ENCODE peak calls at places on chromosome 1, in eight cellular contexts. One of them, this sample, is unnamed.

GRCh38 chr1:223670458-223671159 is 5.1 kb upstream of the CAPN8 start:
- DNase-seq in EL: peak
- DNase-seq in stimulated activated CD4-positive, alpha-beta T cell treated with anti-CD3 and anti-CD28 coated beads, Interleukin-2, amount 100 ng/mL, for 48 hours: no peak
- DNase-seq in NCI-H1105 treated with DMSO at 0.1 percent for 48 hours: peak
- DNase-seq in Kasumi-1: no peak
- DNase-seq in coronary artery: no peak
- DNase-seq in glutamatergic neuron: peak
- DNase-seq in caudate nucleus: no peak
- DNase-seq in this sample: peak

GRCh38 chr1:44664730-44665370 is 9.4 kb downstream of the TMEM53 start:
- DNase-seq in EL: no peak
- DNase-seq in stimulated activated CD4-positive, alpha-beta T cell treated with anti-CD3 and anti-CD28 coated beads, Interleukin-2, amount 100 ng/mL, for 48 hours: peak
- DNase-seq in NCI-H1105 treated with DMSO at 0.1 percent for 48 hours: no peak
- DNase-seq in Kasumi-1: peak
- DNase-seq in coronary artery: no peak
- DNase-seq in glutamatergic neuron: no peak
- DNase-seq in caudate nucleus: no peak
- DNase-seq in this sample: no peak

GRCh38 chr1:3174487-3175247 is 105.7 kb downstream of the PRDM16 start:
- DNase-seq in EL: no peak
- DNase-seq in stimulated activated CD4-positive, alpha-beta T cell treated with anti-CD3 and anti-CD28 coated beads, Interleukin-2, amount 100 ng/mL, for 48 hours: no peak
- DNase-seq in NCI-H1105 treated with DMSO at 0.1 percent for 48 hours: no peak
- DNase-seq in Kasumi-1: no peak
- DNase-seq in coronary artery: peak
- DNase-seq in glutamatergic neuron: no peak
- DNase-seq in caudate nucleus: no peak
- DNase-seq in this sample: no peak

GRCh38 chr1:66930823-66931174 is 6.0 kb downstream of the MIER1 start:
- DNase-seq in EL: no peak
- DNase-seq in stimulated activated CD4-positive, alpha-beta T cell treated with anti-CD3 and anti-CD28 coated beads, Interleukin-2, amount 100 ng/mL, for 48 hours: no peak
- DNase-seq in NCI-H1105 treated with DMSO at 0.1 percent for 48 hours: peak
- DNase-seq in Kasumi-1: no peak
- DNase-seq in coronary artery: no peak
- DNase-seq in glutamatergic neuron: no peak
- DNase-seq in caudate nucleus: no peak
- DNase-seq in this sample: no peak

GRCh38 chr1:198880818-198881597 is 242.2 kb downstream of the PTPRC start:
- DNase-seq in EL: peak
- DNase-seq in stimulated activated CD4-positive, alpha-beta T cell treated with anti-CD3 and anti-CD28 coated beads, Interleukin-2, amount 100 ng/mL, for 48 hours: no peak
- DNase-seq in NCI-H1105 treated with DMSO at 0.1 percent for 48 hours: no peak
- DNase-seq in Kasumi-1: peak
- DNase-seq in coronary artery: no peak
- DNase-seq in glutamatergic neuron: no peak
- DNase-seq in caudate nucleus: no peak
- DNase-seq in this sample: no peak

GRCh38 chr1:41672173-41672572 is 187.7 kb upstream of the EDN2 start:
- DNase-seq in EL: peak
- DNase-seq in stimulated activated CD4-positive, alpha-beta T cell treated with anti-CD3 and anti-CD28 coated beads, Interleukin-2, amount 100 ng/mL, for 48 hours: no peak
- DNase-seq in NCI-H1105 treated with DMSO at 0.1 percent for 48 hours: no peak
- DNase-seq in Kasumi-1: no peak
- DNase-seq in coronary artery: no peak
- DNase-seq in glutamatergic neuron: no peak
- DNase-seq in caudate nucleus: no peak
- DNase-seq in this sample: no peak

GRCh38 chr1:43874716-43875115 is 58.9 kb upstream of the ARTN start:
- DNase-seq in EL: no peak
- DNase-seq in stimulated activated CD4-positive, alpha-beta T cell treated with anti-CD3 and anti-CD28 coated beads, Interleukin-2, amount 100 ng/mL, for 48 hours: no peak
- DNase-seq in NCI-H1105 treated with DMSO at 0.1 percent for 48 hours: no peak
- DNase-seq in Kasumi-1: no peak
- DNase-seq in coronary artery: no peak
- DNase-seq in glutamatergic neuron: no peak
- DNase-seq in caudate nucleus: no peak
- DNase-seq in this sample: no peak

GRCh38 chr1:6819641-6820040 is 34.4 kb downstream of the CAMTA1 start:
- DNase-seq in EL: peak
- DNase-seq in stimulated activated CD4-positive, alpha-beta T cell treated with anti-CD3 and anti-CD28 coated beads, Interleukin-2, amount 100 ng/mL, for 48 hours: no peak
- DNase-seq in NCI-H1105 treated with DMSO at 0.1 percent for 48 hours: no peak
- DNase-seq in Kasumi-1: no peak
- DNase-seq in coronary artery: no peak
- DNase-seq in glutamatergic neuron: no peak
- DNase-seq in caudate nucleus: no peak
- DNase-seq in this sample: no peak

GRCh38 chr1:43199093-43199726 is 27.1 kb downstream of the CFAP57 start:
- DNase-seq in EL: no peak
- DNase-seq in stimulated activated CD4-positive, alpha-beta T cell treated with anti-CD3 and anti-CD28 coated beads, Interleukin-2, amount 100 ng/mL, for 48 hours: no peak
- DNase-seq in NCI-H1105 treated with DMSO at 0.1 percent for 48 hours: peak
- DNase-seq in Kasumi-1: no peak
- DNase-seq in coronary artery: no peak
- DNase-seq in glutamatergic neuron: no peak
- DNase-seq in caudate nucleus: no peak
- DNase-seq in this sample: no peak

GRCh38 chr1:176515310-176515709 is 52.3 kb downstream of the PAPPA2 start:
- DNase-seq in EL: peak
- DNase-seq in stimulated activated CD4-positive, alpha-beta T cell treated with anti-CD3 and anti-CD28 coated beads, Interleukin-2, amount 100 ng/mL, for 48 hours: no peak
- DNase-seq in NCI-H1105 treated with DMSO at 0.1 percent for 48 hours: peak
- DNase-seq in Kasumi-1: no peak
- DNase-seq in coronary artery: no peak
- DNase-seq in glutamatergic neuron: no peak
- DNase-seq in caudate nucleus: no peak
- DNase-seq in this sample: no peak

GRCh38 chr1:222417264-222417663 is 130.6 kb downstream of the HHIPL2 start:
- DNase-seq in EL: no peak
- DNase-seq in stimulated activated CD4-positive, alpha-beta T cell treated with anti-CD3 and anti-CD28 coated beads, Interleukin-2, amount 100 ng/mL, for 48 hours: no peak
- DNase-seq in NCI-H1105 treated with DMSO at 0.1 percent for 48 hours: no peak
- DNase-seq in Kasumi-1: no peak
- DNase-seq in coronary artery: no peak
- DNase-seq in glutamatergic neuron: no peak
- DNase-seq in caudate nucleus: no peak
- DNase-seq in this sample: no peak

GRCh38 chr1:52633291-52633754 is 355 bp downstream of the SHISAL2A start:
- DNase-seq in EL: peak
- DNase-seq in stimulated activated CD4-positive, alpha-beta T cell treated with anti-CD3 and anti-CD28 coated beads, Interleukin-2, amount 100 ng/mL, for 48 hours: peak
- DNase-seq in NCI-H1105 treated with DMSO at 0.1 percent for 48 hours: no peak
- DNase-seq in Kasumi-1: peak
- DNase-seq in coronary artery: no peak
- DNase-seq in glutamatergic neuron: peak
- DNase-seq in caudate nucleus: no peak
- DNase-seq in this sample: no peak

This sample was measured in HAP-1.